ENCODE peak calls at places on chromosomes 11 and 22, in four cellular contexts. Q, N, L and I are unnamed samples.
A peak's percentile ranks its signal among the peaks of the same experiment; 100 is the strongest.

GRCh38 chr11:86874314-86875056 is 74.1 kb downstream of the PRSS23 start:
- DNase-seq in Q (no peak), N (no peak), L (no peak), I (no peak)

GRCh38 chr11:75380716-75381420 is 18.4 kb upstream of the RPS3 start:
- DNase-seq in Q (no peak), N (no peak), L (no peak), I (peak; percentile 60)

GRCh38 chr11:72627594-72628281 is 46.5 kb downstream of the PDE2A start:
- DNase-seq in Q (no peak), N (no peak), L (no peak), I (no peak)

GRCh38 chr11:57552479-57552878 is 15.0 kb downstream of the UBE2L6 start:
- DNase-seq in Q (no peak), N (no peak), L (no peak), I (peak; percentile 89)

GRCh38 chr22:26554956-26555355 is 35.0 kb downstream of the TPST2 start:
- DNase-seq in Q (no peak), N (no peak), L (no peak), I (no peak)

GRCh38 chr22:19043111-19044085 is 78.8 kb downstream of the DGCR2 start:
- DNase-seq in Q (no peak), N (no peak), L (no peak), I (no peak)

GRCh38 chr11:12287009-12287373 is 90.4 kb upstream of the PARVA start:
- DNase-seq in Q (no peak), N (no peak), L (no peak), I (peak; percentile 36)

GRCh38 chr11:112113539-112114457 is 27.1 kb downstream of the SDHD start:
- DNase-seq in Q (no peak), N (peak; percentile 68), L (no peak), I (peak; percentile 54)

GRCh38 chr11:44502506-44502905 is 63.0 kb upstream of the CD82 start:
- DNase-seq in Q (no peak), N (no peak), L (no peak), I (no peak)

GRCh38 chr11:126111458-126112116 is 48.9 kb upstream of the CDON start:
- DNase-seq in Q (no peak), N (no peak), L (no peak), I (no peak)

GRCh38 chr22:41405588-41405987 is 23.8 kb downstream of the TEF start:
- DNase-seq in Q (no peak), N (no peak), L (no peak), I (no peak)

GRCh38 chr22:24751518-24751917 is 23.0 kb downstream of the PIWIL3 start:
- DNase-seq in Q (no peak), N (no peak), L (no peak), I (no peak)

GRCh38 chr11:24234822-24235508 is 261.9 kb upstream of the LUZP2 start:
- DNase-seq in Q (no peak), N (no peak), L (no peak), I (no peak)

GRCh38 chr11:11618973-11619435 is 2.8 kb downstream of the GALNT18 start:
- DNase-seq in Q (peak; percentile 20), N (no peak), L (no peak), I (peak; percentile 6)

GRCh38 chr22:45317551-45318167 is 7.9 kb downstream of the FAM118A start:
- DNase-seq in Q (peak; percentile 41), N (no peak), L (no peak), I (no peak)

GRCh38 chr22:25688627-25689026 is 53.4 kb upstream of the MYO18B start:
- DNase-seq in Q (no peak), N (no peak), L (no peak), I (no peak)

GRCh38 chr22:26585104-26585790 is 4.7 kb downstream of the TPST2 start:
- DNase-seq in Q (no peak), N (no peak), L (no peak), I (no peak)

GRCh38 chr11:130211781-130212401 is 52.3 kb downstream of the ST14 start:
- DNase-seq in Q (peak; percentile 9), N (no peak), L (no peak), I (no peak)

GRCh38 chr11:84909740-84910139 is 717.4 kb downstream of the DLG2 start:
- DNase-seq in Q (peak; percentile 17), N (no peak), L (no peak), I (no peak)

GRCh38 chr11:82899191-82899820 is 924 bp downstream of the PRCP start:
- DNase-seq in Q (no peak), N (no peak), L (peak; percentile 20), I (peak; percentile 8)

GRCh38 chr11:109998921-109999320 is 94.3 kb upstream of the ZC3H12C start:
- DNase-seq in Q (no peak), N (no peak), L (no peak), I (no peak)

GRCh38 chr11:10233581-10233980 is 60.4 kb downstream of the SBF2 start:
- DNase-seq in Q (no peak), N (no peak), L (no peak), I (no peak)
- TF ChIP-seq CBFB in Q (no peak), N (no peak), L (no peak), I (no peak)

DNA sequence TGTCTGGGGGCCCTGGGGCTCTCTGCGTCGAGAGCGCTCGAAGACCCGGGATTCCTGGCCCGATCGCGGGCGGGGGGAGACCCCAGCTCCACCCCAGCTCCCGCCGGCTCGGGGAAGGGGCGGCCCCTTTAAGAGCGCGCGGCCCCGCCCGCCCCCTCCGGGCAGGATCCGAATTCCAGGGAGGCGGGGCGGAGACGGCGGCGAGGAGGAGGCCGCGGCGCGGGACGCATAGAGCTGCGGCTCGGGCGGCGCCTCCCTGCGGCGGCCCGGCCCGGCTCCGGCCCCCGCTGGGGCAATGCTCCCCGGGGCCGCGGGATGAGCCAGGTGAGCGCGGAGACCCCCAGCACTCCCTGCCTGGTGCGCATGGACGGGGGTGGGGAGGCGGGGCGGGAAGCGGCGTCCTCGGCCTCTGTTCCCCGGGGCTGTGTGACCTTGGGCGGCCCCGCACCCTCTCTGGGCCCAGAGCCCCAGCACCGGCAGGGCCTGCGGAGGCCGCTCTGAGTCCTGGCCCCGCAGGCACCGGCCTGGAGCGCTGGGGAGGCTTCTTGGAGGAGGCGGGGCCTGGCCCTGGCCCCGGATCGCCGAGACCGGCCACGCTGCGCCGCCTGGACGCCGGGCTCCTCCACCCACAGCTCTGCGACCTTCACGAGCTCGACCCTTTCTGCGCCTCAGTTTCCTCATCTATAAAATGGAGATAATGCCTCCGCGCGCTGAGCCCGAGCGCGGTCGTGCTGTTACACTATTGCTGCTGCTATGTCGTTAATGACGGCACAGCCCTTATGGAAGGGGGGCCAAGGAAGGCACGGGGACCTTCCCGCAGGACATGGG is 594 bp downstream of the GAS2L1 start:
- DNase-seq in Q (peak; percentile 86), N (peak; percentile 82), L (no peak), I (peak; percentile 39)
- TF ChIP-seq CBFB in Q (no peak), N (no peak), L (no peak), I (no peak)

GRCh38 chr11:33775832-33776231 is 1.5 kb upstream of the FBXO3 start:
- DNase-seq in Q (no peak), N (no peak), L (peak; percentile 38), I (no peak)

GRCh38 chr11:33775064-33775807 is 916 bp upstream of the FBXO3 start:
- DNase-seq in Q (no peak), N (no peak), L (no peak), I (no peak)

GRCh38 chr11:33772300-33772699 is 2.0 kb downstream of the FBXO3 start:
- DNase-seq in Q (no peak), N (peak; percentile 22), L (no peak), I (peak; percentile 10)

GRCh38 chr11:33774356-33775063 is at the start of gene FBXO3:
- DNase-seq in Q (peak; percentile 92), N (peak; percentile 98), L (no peak), I (peak; percentile 71)

DNA sequence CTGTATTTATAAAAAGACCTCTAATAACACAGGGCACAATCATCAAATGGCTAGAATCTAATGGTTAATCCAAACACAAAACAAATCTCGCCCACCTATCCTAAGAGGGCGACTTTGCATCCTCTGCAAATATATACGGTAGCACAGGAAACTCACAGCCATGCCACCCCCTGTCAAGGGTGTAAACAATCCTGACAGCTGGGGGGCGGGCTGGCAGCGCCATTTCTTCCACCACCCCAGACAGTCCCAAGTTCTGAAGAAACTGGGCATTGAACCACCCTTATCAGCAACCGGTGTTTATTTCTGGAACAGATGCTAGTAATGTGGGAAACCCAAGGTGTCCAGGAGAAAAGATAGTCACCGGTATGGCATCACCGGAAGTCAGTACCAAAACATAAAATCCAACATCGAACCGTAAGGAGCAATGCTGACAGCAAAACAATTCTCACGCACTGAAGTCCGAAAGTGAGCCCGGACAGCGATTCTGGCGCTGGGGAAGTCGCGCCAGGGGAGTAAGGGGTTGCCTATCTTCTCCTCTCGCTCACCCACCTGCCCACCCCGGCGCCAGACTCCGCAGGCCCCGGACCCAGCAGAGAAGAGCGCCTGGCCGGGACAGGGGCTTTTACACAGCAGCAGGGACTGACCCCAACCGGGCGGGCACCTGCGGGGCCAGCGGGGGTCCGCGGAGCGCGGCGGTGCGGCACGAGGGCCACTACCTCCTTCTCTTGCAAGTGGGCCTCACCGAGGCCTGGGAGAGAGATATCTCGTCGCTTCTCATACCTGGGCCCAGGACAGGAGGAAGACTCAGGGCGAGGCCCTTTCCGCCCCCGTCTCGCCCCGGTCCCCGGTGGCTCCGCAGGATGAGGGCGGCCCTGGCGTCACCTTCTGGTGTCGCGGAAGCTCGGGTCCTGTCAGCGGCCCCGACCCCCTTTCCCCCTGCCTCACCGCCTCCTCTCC is 643 bp downstream of the FBXO3 start:
- DNase-seq in Q (peak; percentile 44), N (peak; percentile 82), L (no peak), I (peak; percentile 6)
- TF ChIP-seq CBFB in Q (no peak), N (no peak), L (no peak), I (no peak)

GRCh38 chr22:50713571-50714056 is 24.4 kb upstream of the ACR start:
- DNase-seq in Q (no peak), N (no peak), L (no peak), I (no peak)
- TF ChIP-seq CBFB in Q (no peak), N (no peak), L (no peak), I (no peak)

DNA sequence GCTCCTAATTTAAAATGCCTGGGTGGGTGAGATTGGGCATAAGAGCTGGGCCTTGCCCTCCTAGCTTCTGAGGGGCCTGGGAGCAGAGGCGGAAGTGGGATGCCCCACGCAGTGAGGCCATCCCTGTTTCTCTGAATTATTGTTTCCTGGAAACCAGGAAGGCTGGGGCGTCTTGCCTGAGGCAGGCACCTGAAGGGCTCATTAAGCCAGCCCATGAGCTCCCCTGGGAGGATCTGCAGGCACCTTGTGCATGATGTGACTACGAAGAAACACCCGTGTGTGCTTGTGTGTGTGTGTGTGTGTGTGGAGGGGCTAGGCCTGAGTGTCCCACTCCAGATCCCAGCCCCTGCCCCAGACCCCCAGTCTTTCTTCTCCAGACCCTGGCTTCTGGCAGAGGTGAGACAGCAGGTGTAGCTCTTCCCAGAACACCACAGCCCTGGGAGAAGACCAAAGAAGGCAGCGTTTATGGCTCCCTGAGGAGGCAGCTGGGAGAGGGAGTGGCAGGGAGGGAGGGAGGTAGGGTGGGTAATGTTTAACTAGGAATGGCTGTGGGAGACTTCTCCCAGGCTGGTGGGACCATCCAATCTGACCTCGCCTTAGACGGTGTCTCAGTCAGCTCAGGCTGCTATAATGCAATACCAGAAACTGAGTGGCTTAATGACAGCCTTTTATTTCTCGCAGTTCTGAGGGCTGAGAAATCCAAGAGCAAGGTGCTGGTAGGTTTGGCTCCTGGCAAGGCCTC is 2.1 kb upstream of the BATF2 start:
- DNase-seq in Q (no peak), N (no peak), L (no peak), I (peak; percentile 63)
- TF ChIP-seq CBFB in Q (no peak), N (no peak), L (no peak), I (no peak)

GRCh38 chr11:36711104-36711825 is 113.2 kb upstream of the RAG2 start:
- DNase-seq in Q (no peak), N (no peak), L (no peak), I (peak; percentile 1)
- TF ChIP-seq CBFB in Q (no peak), N (no peak), L (no peak), I (no peak)